ENCODE peak calls at places on chromosomes 11 and 22, in four cellular contexts. One of them, this sample, is unnamed.

GRCh38 chr11:129974237-129974636 is 28.4 kb downstream of the PRDM10 start:
- DNase-seq in tibial artery: no peak
- DNase-seq in OCI-LY7: no peak
- DNase-seq in right atrium auricular region: no peak
- DNase-seq in this sample: no peak

GRCh38 chr11:19049351-19049750 is 11.2 kb downstream of the MRGPRX2 start:
- DNase-seq in tibial artery: no peak
- DNase-seq in OCI-LY7: no peak
- DNase-seq in right atrium auricular region: no peak
- DNase-seq in this sample: no peak

GRCh38 chr11:30481385-30481784 is 104.8 kb downstream of the MPPED2 start:
- DNase-seq in tibial artery: no peak
- DNase-seq in OCI-LY7: no peak
- DNase-seq in right atrium auricular region: no peak
- DNase-seq in this sample: no peak

GRCh38 chr22:41902932-41903421 is 11.9 kb downstream of the SHISA8 start:
- DNase-seq in tibial artery: no peak
- DNase-seq in OCI-LY7: no peak
- DNase-seq in right atrium auricular region: no peak
- DNase-seq in this sample: no peak

GRCh38 chr22:20581503-20582170 is 74.2 kb downstream of the MED15 start:
- DNase-seq in tibial artery: no peak
- DNase-seq in OCI-LY7: no peak
- DNase-seq in right atrium auricular region: no peak
- DNase-seq in this sample: no peak

GRCh38 chr11:23021287-23021863 is 161.1 kb upstream of the CCDC179 start:
- DNase-seq in tibial artery: no peak
- DNase-seq in OCI-LY7: peak
- DNase-seq in right atrium auricular region: no peak
- DNase-seq in this sample: peak

GRCh38 chr22:49257551-49257951 is 570.1 kb downstream of the BRD1 start:
- DNase-seq in tibial artery: peak
- DNase-seq in OCI-LY7: no peak
- DNase-seq in right atrium auricular region: no peak
- DNase-seq in this sample: no peak

GRCh38 chr11:125441648-125442410 is 54.2 kb downstream of the FEZ1 start:
- DNase-seq in tibial artery: peak
- DNase-seq in OCI-LY7: no peak
- DNase-seq in right atrium auricular region: no peak
- DNase-seq in this sample: no peak

GRCh38 chr11:135075740-135076139 is 663.7 kb upstream of the B3GAT1 start:
- DNase-seq in tibial artery: peak
- DNase-seq in OCI-LY7: peak
- DNase-seq in right atrium auricular region: no peak
- DNase-seq in this sample: no peak

GRCh38 chr11:110433393-110434333 is 3.9 kb downstream of the FDX1 start:
- DNase-seq in tibial artery: no peak
- DNase-seq in OCI-LY7: peak
- DNase-seq in right atrium auricular region: no peak
- DNase-seq in this sample: peak

GRCh38 chr22:24099661-24100060 is 81.6 kb upstream of the SUSD2 start:
- DNase-seq in tibial artery: peak
- DNase-seq in OCI-LY7: no peak
- DNase-seq in right atrium auricular region: no peak
- DNase-seq in this sample: no peak

GRCh38 chr11:44600739-44601416 is 35.4 kb downstream of the CD82 start:
- DNase-seq in tibial artery: peak
- DNase-seq in OCI-LY7: peak
- DNase-seq in right atrium auricular region: no peak
- DNase-seq in this sample: no peak

GRCh38 chr22:17781319-17782031 is 7.2 kb upstream of the BID start:
- DNase-seq in tibial artery: no peak
- DNase-seq in OCI-LY7: peak
- DNase-seq in right atrium auricular region: no peak
- DNase-seq in this sample: peak

GRCh38 chr22:21951931-21952465 is 650 bp downstream of the PPM1F start:
- DNase-seq in tibial artery: no peak
- DNase-seq in OCI-LY7: peak
- DNase-seq in right atrium auricular region: peak
- DNase-seq in this sample: no peak

GRCh38 chr11:73188301-73188700 is 29.8 kb upstream of the P2RY2 start:
- DNase-seq in tibial artery: peak
- DNase-seq in OCI-LY7: no peak
- DNase-seq in right atrium auricular region: no peak
- DNase-seq in this sample: no peak

GRCh38 chr11:130555251-130555841 is 106.9 kb downstream of the ADAMTS15 start:
- DNase-seq in tibial artery: peak
- DNase-seq in OCI-LY7: no peak
- DNase-seq in right atrium auricular region: peak
- DNase-seq in this sample: no peak

GRCh38 chr11:122983438-122984185 is 2.0 kb upstream of the BSX start:
- DNase-seq in tibial artery: no peak
- DNase-seq in OCI-LY7: no peak
- DNase-seq in right atrium auricular region: no peak
- DNase-seq in this sample: no peak

GRCh38 chr11:127919206-127920000 is 668.0 kb downstream of the ETS1 start:
- DNase-seq in tibial artery: no peak
- DNase-seq in OCI-LY7: no peak
- DNase-seq in right atrium auricular region: no peak
- DNase-seq in this sample: no peak

GRCh38 chr11:128624269-128625170 is 37.2 kb upstream of the ETS1 start:
- DNase-seq in tibial artery: no peak
- DNase-seq in OCI-LY7: peak
- DNase-seq in right atrium auricular region: no peak
- DNase-seq in this sample: peak

GRCh38 chr11:10488581-10489443 is 33.7 kb downstream of the AMPD3 start:
- DNase-seq in tibial artery: peak
- DNase-seq in OCI-LY7: peak
- DNase-seq in right atrium auricular region: peak
- DNase-seq in this sample: peak

GRCh38 chr22:46528121-46528610 is 9.3 kb downstream of the CELSR1 start:
- DNase-seq in tibial artery: no peak
- DNase-seq in OCI-LY7: no peak
- DNase-seq in right atrium auricular region: no peak
- DNase-seq in this sample: no peak

GRCh38 chr11:112694244-112694643 is 267.0 kb upstream of the NCAM1 start:
- DNase-seq in tibial artery: no peak
- DNase-seq in OCI-LY7: no peak
- DNase-seq in right atrium auricular region: no peak
- DNase-seq in this sample: no peak

GRCh38 chr11:57641011-57641410 is 8.7 kb downstream of the YPEL4 start:
- DNase-seq in tibial artery: no peak
- DNase-seq in OCI-LY7: peak
- DNase-seq in right atrium auricular region: no peak
- DNase-seq in this sample: no peak

GRCh38 chr11:47981667-47982404 is 1.5 kb downstream of the PTPRJ start:
- DNase-seq in tibial artery: no peak
- DNase-seq in OCI-LY7: peak
- DNase-seq in right atrium auricular region: no peak
- DNase-seq in this sample: peak

GRCh38 chr22:27270818-27271510 is 530.6 kb downstream of the MN1 start:
- DNase-seq in tibial artery: no peak
- DNase-seq in OCI-LY7: no peak
- DNase-seq in right atrium auricular region: no peak
- DNase-seq in this sample: no peak

GRCh38 chr11:102807921-102808320 is 10.0 kb upstream of the MMP1 start:
- DNase-seq in tibial artery: no peak
- DNase-seq in OCI-LY7: peak
- DNase-seq in right atrium auricular region: no peak
- DNase-seq in this sample: no peak
- TF ChIP-seq CTCF in tibial artery: no peak
- TF ChIP-seq CTCF in OCI-LY7: peak
- TF ChIP-seq CTCF in right atrium auricular region: no peak
- TF ChIP-seq CTCF in this sample: no peak

DNA sequence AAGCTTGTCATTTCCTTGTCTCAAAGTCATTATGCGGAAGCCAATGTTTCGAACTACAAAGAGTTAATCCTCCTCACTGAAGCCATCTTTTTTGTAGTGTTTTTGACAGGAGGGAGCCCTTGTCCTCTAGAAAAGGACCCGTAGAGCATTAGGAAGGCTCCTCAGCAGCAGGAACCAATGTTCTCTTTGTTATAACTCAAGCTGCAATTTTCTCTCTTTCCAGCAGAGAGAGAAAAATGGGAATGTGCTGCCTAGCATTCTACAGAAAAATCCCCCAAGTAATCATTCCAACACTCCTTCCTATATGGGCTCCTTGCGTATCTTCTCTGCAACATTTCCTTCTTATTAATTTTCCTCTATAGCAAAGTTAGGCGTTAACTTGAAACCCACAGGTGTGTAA is 30.6 kb downstream of the SC5D start:
- DNase-seq in tibial artery: no peak
- DNase-seq in OCI-LY7: no peak
- DNase-seq in right atrium auricular region: no peak
- DNase-seq in this sample: no peak
- TF ChIP-seq CTCF in tibial artery: no peak
- TF ChIP-seq CTCF in OCI-LY7: peak
- TF ChIP-seq CTCF in right atrium auricular region: no peak
- TF ChIP-seq CTCF in this sample: no peak

GRCh38 chr11:107756553-107756952 is 44.7 kb upstream of the SLN start:
- DNase-seq in tibial artery: no peak
- DNase-seq in OCI-LY7: no peak
- DNase-seq in right atrium auricular region: no peak
- DNase-seq in this sample: no peak

GRCh38 chr11:107752954-107753822 is 41.3 kb upstream of the SLN start:
- DNase-seq in tibial artery: no peak
- DNase-seq in OCI-LY7: no peak
- DNase-seq in right atrium auricular region: no peak
- DNase-seq in this sample: no peak

GRCh38 chr11:107752508-107752907 is 40.7 kb upstream of the SLN start:
- DNase-seq in tibial artery: no peak
- DNase-seq in OCI-LY7: no peak
- DNase-seq in right atrium auricular region: no peak
- DNase-seq in this sample: no peak

DNA sequence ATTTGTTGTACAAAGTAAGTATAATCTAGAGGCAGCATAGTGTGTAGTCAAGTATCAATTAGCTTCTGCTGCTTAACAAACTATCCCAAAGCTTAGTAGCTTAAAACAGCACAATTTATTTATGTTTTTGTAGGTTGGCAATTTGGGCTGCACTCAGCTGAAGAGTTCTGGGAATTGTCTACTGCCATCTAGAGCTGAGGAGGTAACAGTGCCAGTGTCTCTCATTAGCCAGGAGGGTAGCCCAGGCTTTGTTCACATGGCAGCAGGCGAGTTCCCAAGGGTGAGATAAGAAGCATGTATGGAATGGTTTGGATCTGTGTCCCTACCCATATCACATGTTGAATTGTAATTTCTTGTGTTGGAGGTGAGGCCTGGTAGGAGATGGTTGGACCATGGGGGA is 45.8 kb upstream of the SLN start:
- DNase-seq in tibial artery: no peak
- DNase-seq in OCI-LY7: no peak
- DNase-seq in right atrium auricular region: no peak
- DNase-seq in this sample: no peak
- TF ChIP-seq CTCF in tibial artery: no peak
- TF ChIP-seq CTCF in OCI-LY7: peak
- TF ChIP-seq CTCF in right atrium auricular region: no peak
- TF ChIP-seq CTCF in this sample: no peak

GRCh38 chr22:33864723-33865130 is 55.5 kb downstream of the LARGE1 start:
- DNase-seq in tibial artery: no peak
- DNase-seq in OCI-LY7: no peak
- DNase-seq in right atrium auricular region: peak
- DNase-seq in this sample: peak
- TF ChIP-seq CTCF in tibial artery: no peak
- TF ChIP-seq CTCF in OCI-LY7: no peak
- TF ChIP-seq CTCF in right atrium auricular region: no peak
- TF ChIP-seq CTCF in this sample: no peak

GRCh38 chr11:86039094-86039493 is 29.8 kb downstream of the PICALM start:
- DNase-seq in tibial artery: no peak
- DNase-seq in OCI-LY7: no peak
- DNase-seq in right atrium auricular region: no peak
- DNase-seq in this sample: no peak

GRCh38 chr11:86037743-86038142 is 31.1 kb downstream of the PICALM start:
- DNase-seq in tibial artery: no peak
- DNase-seq in OCI-LY7: no peak
- DNase-seq in right atrium auricular region: no peak
- DNase-seq in this sample: no peak

GRCh38 chr11:86035920-86036319 is 33.0 kb downstream of the PICALM start:
- DNase-seq in tibial artery: no peak
- DNase-seq in OCI-LY7: no peak
- DNase-seq in right atrium auricular region: no peak
- DNase-seq in this sample: no peak

GRCh38 chr11:86035164-86035563 is 33.7 kb downstream of the PICALM start:
- DNase-seq in tibial artery: no peak
- DNase-seq in OCI-LY7: no peak
- DNase-seq in right atrium auricular region: no peak
- DNase-seq in this sample: no peak

GRCh38 chr11:86034710-86035109 is 34.2 kb downstream of the PICALM start:
- DNase-seq in tibial artery: no peak
- DNase-seq in OCI-LY7: no peak
- DNase-seq in right atrium auricular region: no peak
- DNase-seq in this sample: no peak
- TF ChIP-seq CTCF in tibial artery: no peak
- TF ChIP-seq CTCF in OCI-LY7: no peak
- TF ChIP-seq CTCF in right atrium auricular region: no peak
- TF ChIP-seq CTCF in this sample: no peak

GRCh38 chr11:34624069-34624468 is 3.2 kb downstream of the EHF start:
- DNase-seq in tibial artery: no peak
- DNase-seq in OCI-LY7: no peak
- DNase-seq in right atrium auricular region: no peak
- DNase-seq in this sample: peak
- TF ChIP-seq CTCF in tibial artery: no peak
- TF ChIP-seq CTCF in OCI-LY7: no peak
- TF ChIP-seq CTCF in right atrium auricular region: no peak
- TF ChIP-seq CTCF in this sample: no peak